ENCODE peak calls at places on chromosomes 2 and 18, in eight cellular contexts. X, E, Q, D, N, H, K and I are unnamed samples.

GRCh38 chr2:3040066-3040428 is 337.6 kb downstream of the EIPR1 start:
- DNase-seq in D (peak), E (no peak), H (no peak), X (no peak), N (no peak), Q (no peak), K (no peak), I (peak)

GRCh38 chr2:180599804-180600203 is 380.6 kb upstream of the UBE2E3 start:
- DNase-seq in N (no peak), H (no peak), K (no peak), Q (no peak), E (no peak), D (no peak), X (no peak), I (no peak)

GRCh38 chr2:26072925-26073768 is 39.3 kb downstream of the RAB10 start:
- DNase-seq in K (no peak), X (no peak), H (no peak), N (no peak), Q (peak), D (no peak), E (peak), I (no peak)

GRCh38 chr2:191001032-191001431 is 12.9 kb downstream of the STAT1 start:
- DNase-seq in D (no peak), E (no peak), X (no peak), N (no peak), K (no peak), H (no peak), Q (no peak), I (no peak)

GRCh38 chr2:30341500-30342267 is 105.4 kb upstream of the LCLAT1 start:
- DNase-seq in D (no peak), K (no peak), N (no peak), X (no peak), Q (no peak), E (no peak), H (no peak), I (no peak)

GRCh38 chr2:53473236-53473635 is 294.4 kb upstream of the CHAC2 start:
- DNase-seq in Q (no peak), X (no peak), D (no peak), N (peak), E (peak), H (no peak), K (no peak), I (no peak)

GRCh38 chr2:46888421-46888952 is 27.1 kb downstream of the MCFD2 start:
- DNase-seq in K (no peak), E (no peak), Q (no peak), N (no peak), D (peak), X (no peak), H (no peak), I (no peak)

GRCh38 chr2:188414412-188414811 is 122.7 kb downstream of the GULP1 start:
- DNase-seq in K (no peak), X (no peak), N (no peak), E (no peak), D (no peak), Q (no peak), H (no peak), I (no peak)

GRCh38 chr2:219689676-219690628 is 62.5 kb downstream of the SLC4A3 start:
- DNase-seq in X (peak), H (peak), N (peak), K (no peak), D (no peak), E (peak), Q (peak), I (no peak)

GRCh38 chr2:31329081-31329605 is 85.4 kb downstream of the XDH start:
- DNase-seq in X (no peak), E (no peak), H (no peak), D (no peak), Q (no peak), K (no peak), N (no peak), I (no peak)

GRCh38 chr18:11689031-11689971 is at the start of gene GNAL:
- DNase-seq in D (peak), Q (peak), N (peak), E (peak), X (peak), H (peak), K (peak), I (peak)

GRCh38 chr18:28357785-28358401 is 181.0 kb upstream of the CDH2 start:
- DNase-seq in H (no peak), Q (no peak), K (no peak), N (no peak), D (no peak), E (no peak), X (no peak), I (no peak)

GRCh38 chr2:218033208-218033589 is 30.4 kb upstream of the TNS1 start:
- DNase-seq in E (no peak), X (no peak), N (no peak), Q (no peak), H (no peak), D (no peak), K (no peak), I (peak)

GRCh38 chr2:172709566-172710291 is 25.9 kb upstream of the RAPGEF4 start:
- DNase-seq in D (no peak), H (no peak), N (no peak), Q (no peak), X (no peak), K (no peak), E (no peak), I (no peak)

GRCh38 chr2:392181-392920 is 104.5 kb upstream of the ALKAL2 start:
- DNase-seq in K (no peak), D (no peak), X (no peak), Q (no peak), H (no peak), E (no peak), N (no peak), I (no peak)

GRCh38 chr2:193527146-193527545 is 1332.4 kb upstream of the TMEFF2 start:
- DNase-seq in E (no peak), N (no peak), H (no peak), X (no peak), D (no peak), K (no peak), Q (no peak), I (no peak)

GRCh38 chr2:3460831-3461544 is 58.3 kb downstream of the ADI1 start:
- DNase-seq in K (no peak), E (no peak), D (peak), H (no peak), Q (no peak), X (no peak), N (peak), I (no peak)

GRCh38 chr2:170717991-170718589 is 3.0 kb downstream of the SP5 start:
- DNase-seq in N (no peak), X (no peak), D (peak), K (no peak), E (no peak), H (no peak), Q (no peak), I (peak)

GRCh38 chr2:103788875-103789715 is 1027.3 kb downstream of the TMEM182 start:
- DNase-seq in H (no peak), E (peak), D (no peak), X (no peak), Q (no peak), K (peak), N (peak), I (no peak)

GRCh38 chr2:19695706-19696105 is 206.1 kb downstream of the TTC32 start:
- DNase-seq in N (no peak), E (no peak), Q (no peak), K (no peak), D (peak), X (no peak), H (no peak), I (no peak)

GRCh38 chr2:240603846-240604245 is 17.3 kb downstream of the CAPN10 start:
- DNase-seq in N (no peak), H (peak), Q (no peak), D (peak), E (no peak), K (no peak), X (peak), I (no peak)